ENCODE peak calls at places on chromosomes 13 and 19, in nine cellular contexts. K is H9; J is kidney epithelial cell; F is psoas muscle; H is CD4-positive, alpha-beta T cell; O is thoracic aorta; S is cardiac fibroblast; C is adrenal gland; U is upper lobe of right lung. Y is an unnamed sample.

GRCh38 chr19:507286-508203 is at the start of gene TPGS1:
- DNase-seq in K (peak; percentile 84), J (no peak), F (peak; percentile 96), H (peak; percentile 55), O (no peak), S (peak; percentile 75), C (peak; percentile 73), U (peak; percentile 95), Y (peak; percentile 55)

GRCh38 chr13:99033814-99034213 is 56.0 kb upstream of the DOCK9 start:
- DNase-seq in K (no peak), J (no peak), F (no peak), H (no peak), O (no peak), S (peak; percentile 58), C (no peak), U (no peak), Y (no peak)

GRCh38 chr19:14565298-14565679 is 6.6 kb downstream of the NDUFB7 start:
- DNase-seq in K (peak; percentile 29), J (no peak), F (peak; percentile 58), H (no peak), O (no peak), S (no peak), C (no peak), U (no peak), Y (no peak)

GRCh38 chr13:45341799-45342584 is 1.0 kb upstream of the TPT1 start:
- DNase-seq in K (no peak), J (no peak), F (peak; percentile 74), H (no peak), O (peak; percentile 58), S (peak; percentile 82), C (peak; percentile 78), U (peak; percentile 73), Y (no peak)

GRCh38 chr13:99119686-99120085 is 81.0 kb upstream of the UBAC2 start:
- DNase-seq in K (no peak), J (no peak), F (no peak), H (no peak), O (no peak), S (no peak), C (no peak), U (no peak), Y (no peak)

GRCh38 chr13:41788552-41788951 is 172.4 kb downstream of the VWA8 start:
- DNase-seq in K (no peak), J (no peak), F (no peak), H (no peak), O (no peak), S (no peak), C (no peak), U (no peak), Y (no peak)

GRCh38 chr13:29162638-29163037 is 342.5 kb downstream of the MTUS2 start:
- DNase-seq in K (no peak), J (no peak), F (no peak), H (no peak), O (no peak), S (no peak), C (no peak), U (no peak), Y (no peak)

GRCh38 chr19:43482193-43482592 is 16.8 kb upstream of the LYPD3 start:
- DNase-seq in K (no peak), J (no peak), F (no peak), H (no peak), O (no peak), S (no peak), C (no peak), U (no peak), Y (no peak)

GRCh38 chr13:109699628-109700071 is 86.7 kb downstream of the IRS2 start:
- DNase-seq in K (peak; percentile 58), J (no peak), F (no peak), H (no peak), O (no peak), S (no peak), C (no peak), U (no peak), Y (no peak)

GRCh38 chr19:5345895-5346386 is 5.3 kb upstream of the PTPRS start:
- DNase-seq in K (no peak), J (peak; percentile 25), F (no peak), H (no peak), O (no peak), S (peak; percentile 75), C (no peak), U (no peak), Y (no peak)

GRCh38 chr13:25112856-25113255 is 16.9 kb downstream of the PABPC3 start:
- DNase-seq in K (no peak), J (no peak), F (no peak), H (no peak), O (no peak), S (no peak), C (no peak), U (no peak), Y (no peak)

GRCh38 chr13:35720690-35721554 is 244.4 kb upstream of the MAB21L1 start:
- DNase-seq in K (peak; percentile 80), J (no peak), F (peak; percentile 64), H (no peak), O (no peak), S (peak; percentile 57), C (peak; percentile 45), U (no peak), Y (peak; percentile 81)

GRCh38 chr19:24040621-24041020 is 46.4 kb upstream of the ZNF254 start:
- DNase-seq in K (no peak), J (no peak), F (no peak), H (no peak), O (no peak), S (no peak), C (no peak), U (no peak), Y (no peak)

GRCh38 chr13:48580185-48580803 is 47.4 kb upstream of the RCBTB2 start:
- DNase-seq in K (no peak), J (no peak), F (peak; percentile 69), H (peak; percentile 78), O (peak; percentile 45), S (peak; percentile 79), C (peak; percentile 70), U (no peak), Y (peak; percentile 57)

GRCh38 chr19:4010808-4011110 is 3.2 kb downstream of the PIAS4 start:
- DNase-seq in K (no peak), J (no peak), F (no peak), H (no peak), O (no peak), S (no peak), C (no peak), U (no peak), Y (no peak)

GRCh38 chr19:51688665-51689571 is 4.2 kb upstream of the SPACA6 start:
- DNase-seq in K (peak; percentile 87), J (peak; percentile 72), F (peak; percentile 93), H (no peak), O (peak; percentile 74), S (peak; percentile 97), C (peak; percentile 97), U (peak; percentile 93), Y (peak; percentile 67)

GRCh38 chr13:33069365-33069764 is 53.1 kb downstream of the KL start:
- DNase-seq in K (no peak), J (no peak), F (no peak), H (no peak), O (no peak), S (peak; percentile 58), C (no peak), U (no peak), Y (no peak)
- TF ChIP-seq CTCF in K (peak; percentile 66), J (no peak), F (peak; percentile 13), H (no peak), O (no peak), S (peak; percentile 25), C (peak; percentile 16), U (peak; percentile 42), Y (no peak)

DNA sequence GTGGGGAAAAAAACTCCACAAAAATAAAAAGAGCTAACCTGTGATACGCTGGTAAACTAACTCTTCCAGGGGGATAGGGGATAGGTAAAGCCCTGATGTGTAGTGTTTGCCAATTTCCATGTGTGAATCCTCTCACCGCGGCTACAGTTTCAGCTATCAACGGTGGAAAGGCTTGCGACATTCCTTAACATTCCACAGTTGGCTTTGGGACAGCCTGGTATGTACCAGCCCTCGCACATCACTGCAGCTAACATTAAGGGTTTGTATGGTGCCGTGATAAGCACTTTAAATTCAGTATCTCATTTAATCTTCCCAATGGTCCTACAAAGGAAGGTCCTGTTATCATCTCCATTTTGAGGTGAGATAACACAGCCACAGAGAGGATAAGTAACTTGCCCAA is 112.4 kb downstream of the KATNAL1 start:
- DNase-seq in K (no peak), J (no peak), F (no peak), H (no peak), O (no peak), S (no peak), C (no peak), U (no peak), Y (no peak)
- TF ChIP-seq CTCF in K (no peak), J (no peak), F (no peak), H (no peak), O (no peak), S (no peak), C (no peak), U (no peak), Y (no peak)

GRCh38 chr19:32627714-32628253 is 46.8 kb downstream of the PDCD5 start:
- DNase-seq in K (no peak), J (no peak), F (no peak), H (no peak), O (no peak), S (no peak), C (no peak), U (no peak), Y (no peak)

GRCh38 chr19:32626969-32627368 is 46.0 kb downstream of the PDCD5 start:
- DNase-seq in K (no peak), J (no peak), F (no peak), H (no peak), O (no peak), S (no peak), C (no peak), U (no peak), Y (no peak)

GRCh38 chr19:32630338-32630737 is 44.6 kb downstream of the ANKRD27 start:
- DNase-seq in K (peak; percentile 41), J (no peak), F (no peak), H (no peak), O (no peak), S (no peak), C (no peak), U (no peak), Y (no peak)

GRCh38 chr19:32631381-32631780 is 43.6 kb downstream of the ANKRD27 start:
- DNase-seq in K (no peak), J (no peak), F (no peak), H (no peak), O (no peak), S (no peak), C (no peak), U (no peak), Y (no peak)
- TF ChIP-seq CTCF in K (no peak), J (no peak), F (no peak), H (no peak), O (no peak), S (no peak), C (no peak), U (no peak), Y (no peak)

GRCh38 chr13:62358646-62358932 is 942.9 kb upstream of the PCDH20 start:
- DNase-seq in K (no peak), J (no peak), F (no peak), H (no peak), O (no peak), S (no peak), C (no peak), U (no peak), Y (no peak)

GRCh38 chr13:62356977-62357376 is 941.3 kb upstream of the PCDH20 start:
- DNase-seq in K (no peak), J (no peak), F (no peak), H (no peak), O (no peak), S (no peak), C (no peak), U (no peak), Y (no peak)

GRCh38 chr13:62360609-62361008 is 945.0 kb upstream of the PCDH20 start:
- DNase-seq in K (no peak), J (no peak), F (no peak), H (no peak), O (no peak), S (no peak), C (no peak), U (no peak), Y (no peak)

GRCh38 chr13:62357887-62358645 is 942.4 kb upstream of the PCDH20 start:
- DNase-seq in K (peak; percentile 82), J (peak; percentile 29), F (no peak), H (no peak), O (no peak), S (peak; percentile 19), C (no peak), U (no peak), Y (peak; percentile 24)
- TF ChIP-seq CTCF in K (peak; percentile 92), J (peak; percentile 62), F (no peak), H (no peak), O (no peak), S (peak; percentile 7), C (no peak), U (no peak), Y (peak; percentile 73)